ENCODE peak calls at places on chromosomes 12 and 14, in six cellular contexts. G, H, O, K, Z and C are unnamed samples.

GRCh38 chr14:68637106-68638021 is 155.5 kb downstream of the ZFP36L1 start:
- DNase-seq in K (no peak), O (no peak), Z (peak), G (no peak), H (no peak), C (no peak)

GRCh38 chr12:30779178-30779577 is 24.4 kb upstream of the CAPRIN2 start:
- DNase-seq in K (no peak), G (no peak), O (no peak), H (no peak), Z (no peak), C (no peak)

GRCh38 chr14:93832665-93833064 is 44.4 kb upstream of the PRIMA1 start:
- DNase-seq in K (no peak), H (no peak), O (peak), Z (no peak), G (peak), C (peak)

GRCh38 chr14:63747836-63748235 is 20.0 kb upstream of the SGPP1 start:
- DNase-seq in H (no peak), O (no peak), Z (no peak), K (no peak), G (no peak), C (no peak)

GRCh38 chr12:28925726-28926376 is 223.2 kb upstream of the FAR2 start:
- DNase-seq in Z (peak), H (no peak), G (no peak), O (no peak), K (no peak), C (no peak)

GRCh38 chr12:101823039-101823438 is 7.7 kb downstream of the GNPTAB start:
- DNase-seq in H (no peak), O (no peak), K (no peak), G (no peak), Z (no peak), C (no peak)

GRCh38 chr12:1594045-1594294 is 411 bp downstream of the FBXL14 start:
- DNase-seq in Z (no peak), O (peak), G (peak), K (peak), H (no peak), C (no peak)

GRCh38 chr14:60245316-60246177 is 3.5 kb upstream of the PPM1A start:
- DNase-seq in G (no peak), K (no peak), Z (no peak), H (no peak), O (no peak), C (no peak)

GRCh38 chr12:43696154-43696553 is 62.4 kb downstream of the PUS7L start:
- DNase-seq in Z (no peak), O (no peak), H (no peak), K (no peak), G (no peak), C (no peak)

GRCh38 chr14:95289323-95290010 is 30.2 kb downstream of the CLMN start:
- DNase-seq in G (no peak), H (no peak), K (no peak), Z (no peak), O (no peak), C (no peak)

GRCh38 chr14:22872833-22873520 is 1.4 kb downstream of the LRP10 start:
- DNase-seq in Z (peak), G (peak), H (no peak), O (no peak), K (no peak), C (no peak)

GRCh38 chr14:25833341-25834121 is 764.3 kb downstream of the NOVA1 start:
- DNase-seq in O (peak), G (no peak), Z (peak), H (no peak), K (no peak), C (peak)

GRCh38 chr14:68268197-68268596 is 448.6 kb downstream of the RAD51B start:
- DNase-seq in G (no peak), Z (no peak), H (peak), O (no peak), K (no peak), C (no peak)

GRCh38 chr12:66048843-66049537 is 81.6 kb downstream of the LLPH start:
- DNase-seq in K (no peak), H (no peak), Z (peak), G (no peak), O (no peak), C (no peak)

GRCh38 chr12:49154221-49154620 is 23.0 kb upstream of the TUBA1B start:
- DNase-seq in G (no peak), Z (no peak), H (no peak), K (no peak), O (no peak), C (no peak)

GRCh38 chr12:1918081-1918874 is at the start of gene CACNA2D4:
- DNase-seq in K (no peak), Z (no peak), O (no peak), G (peak), H (no peak), C (no peak)

GRCh38 chr12:6229224-6229748 is 29.1 kb downstream of the CD9 start:
- DNase-seq in Z (no peak), H (no peak), K (peak), G (peak), O (no peak), C (no peak)

GRCh38 chr14:61219673-61220072 is 61.5 kb downstream of the TMEM30B start:
- DNase-seq in Z (peak), G (no peak), H (no peak), O (no peak), K (no peak), C (no peak)

GRCh38 chr14:104004849-104005248 is 62.5 kb upstream of the RD3L start:
- DNase-seq in G (no peak), O (no peak), Z (no peak), K (no peak), H (no peak), C (no peak)

GRCh38 chr14:100526057-100526456 is 61.2 kb downstream of the BEGAIN start:
- DNase-seq in Z (no peak), K (no peak), O (no peak), G (peak), H (no peak), C (no peak)

GRCh38 chr14:81427348-81428058 is 27.4 kb upstream of the STON2 start:
- DNase-seq in Z (no peak), K (peak), G (no peak), H (no peak), O (no peak), C (no peak)

GRCh38 chr14:38282941-38283340 is 27.0 kb upstream of the CLEC14A start:
- DNase-seq in H (no peak), K (no peak), G (no peak), Z (no peak), O (no peak), C (no peak)

GRCh38 chr14:76812093-76812421 is 625 bp downstream of the ANGEL1 start:
- DNase-seq in K (no peak), H (no peak), G (no peak), O (no peak), Z (no peak), C (no peak)

GRCh38 chr14:53306926-53307325 is 153.8 kb upstream of the DDHD1 start:
- DNase-seq in O (no peak), H (no peak), Z (peak), K (no peak), G (no peak), C (no peak)

GRCh38 chr14:89356496-89356895 is 60.5 kb downstream of the FOXN3 start:
- DNase-seq in H (no peak), K (no peak), G (no peak), Z (no peak), O (no peak), C (no peak)

GRCh38 chr12:110002691-110003515 is 3.7 kb downstream of the ANKRD13A start:
- DNase-seq in Z (peak), O (no peak), G (no peak), H (no peak), K (no peak), C (no peak)

GRCh38 chr12:67663121-67663520 is 14.6 kb downstream of the DYRK2 start:
- DNase-seq in K (no peak), Z (peak), H (no peak), O (no peak), G (no peak), C (peak)

GRCh38 chr14:68787235-68787727 is 5.6 kb downstream of the ZFP36L1 start:
- DNase-seq in K (peak), H (no peak), Z (peak), G (no peak), O (no peak), C (no peak)

GRCh38 chr12:53219956-53220856 is 11.8 kb downstream of the RARG start:
- DNase-seq in G (no peak), O (no peak), H (peak), K (peak), Z (peak), C (peak)

GRCh38 chr12:57852620-57853509 is 6.3 kb upstream of the CTDSP2 start:
- DNase-seq in K (peak), H (no peak), G (no peak), Z (no peak), O (no peak), C (no peak)

GRCh38 chr14:63616015-63616414 is 25.7 kb downstream of the WDR89 start:
- DNase-seq in H (no peak), Z (peak), O (no peak), G (no peak), K (no peak), C (no peak)